ENCODE peak calls at places on chromosomes 5 and 9, in seven cellular contexts. B is MM.1S, K is left ventricle myocardium inferior, D is tibial nerve, I is lower leg skin, M is IMR-90, C is body of pancreas. T is an unnamed sample.

GRCh38 chr9:121296213-121297127 is 28.5 kb downstream of the GSN start:
- DNase-seq in B (no peak), K (no peak), D (no peak), I (no peak), M (no peak), C (no peak), T (no peak)

GRCh38 chr9:18710089-18710488 is 236.1 kb downstream of the ADAMTSL1 start:
- DNase-seq in B (no peak), K (no peak), D (no peak), I (no peak), M (peak; percentile 6), C (no peak), T (no peak)

GRCh38 chr5:169352901-169353300 is 52.0 kb upstream of the SLIT3 start:
- DNase-seq in B (no peak), K (no peak), D (no peak), I (no peak), M (no peak), C (no peak), T (no peak)

GRCh38 chr9:126366366-126367011 is 39.9 kb downstream of the MVB12B start:
- DNase-seq in B (no peak), K (peak; percentile 34), D (no peak), I (no peak), M (no peak), C (no peak), T (no peak)

GRCh38 chr5:89293849-89294248 is 410.9 kb upstream of the MEF2C start:
- DNase-seq in B (no peak), K (no peak), D (peak; percentile 8), I (no peak), M (peak; percentile 49), C (no peak), T (no peak)

GRCh38 chr9:100425758-100426157 is 1.2 kb upstream of the MSANTD3 start:
- DNase-seq in B (no peak), K (no peak), D (no peak), I (no peak), M (no peak), C (no peak), T (no peak)

GRCh38 chr5:68377733-68378132 is 162.2 kb downstream of the PIK3R1 start:
- DNase-seq in B (no peak), K (no peak), D (no peak), I (no peak), M (no peak), C (no peak), T (no peak)

GRCh38 chr9:92664394-92665152 is 5.4 kb downstream of the IPPK start:
- DNase-seq in B (no peak), K (no peak), D (no peak), I (no peak), M (peak; percentile 31), C (no peak), T (no peak)

GRCh38 chr9:128575921-128576320 is 23.5 kb downstream of the SPTAN1 start:
- DNase-seq in B (no peak), K (no peak), D (no peak), I (no peak), M (no peak), C (no peak), T (no peak)

GRCh38 chr5:36932699-36933098 is 56.1 kb downstream of the NIPBL start:
- DNase-seq in B (no peak), K (no peak), D (no peak), I (no peak), M (no peak), C (no peak), T (no peak)

GRCh38 chr5:43664641-43665040 is 61.7 kb downstream of the NNT start:
- DNase-seq in B (no peak), K (no peak), D (no peak), I (no peak), M (peak; percentile 22), C (no peak), T (no peak)

GRCh38 chr5:149264432-149265069 is 7.1 kb upstream of the AFAP1L1 start:
- DNase-seq in B (peak; percentile 90), K (no peak), D (no peak), I (no peak), M (no peak), C (peak; percentile 80), T (peak; percentile 84)

GRCh38 chr9:116576386-116576785 is 110.7 kb upstream of the TRIM32 start:
- DNase-seq in B (no peak), K (no peak), D (no peak), I (no peak), M (no peak), C (no peak), T (no peak)

GRCh38 chr5:124644138-124644537 is 102.3 kb downstream of the ZNF608 start:
- DNase-seq in B (no peak), K (no peak), D (no peak), I (no peak), M (peak; percentile 83), C (no peak), T (no peak)

GRCh38 chr5:9624196-9624947 is 5.8 kb downstream of the TAS2R1 start:
- DNase-seq in B (no peak), K (no peak), D (no peak), I (no peak), M (peak; percentile 15), C (no peak), T (no peak)

GRCh38 chr5:181217111-181217804 is 5.8 kb upstream of the TRIM41 start:
- DNase-seq in B (peak; percentile 66), K (peak; percentile 53), D (peak; percentile 31), I (no peak), M (peak; percentile 55), C (peak; percentile 58), T (peak; percentile 67)

GRCh38 chr5:10702040-10702629 is 58.9 kb downstream of the DAP start:
- DNase-seq in B (no peak), K (no peak), D (no peak), I (no peak), M (peak; percentile 98), C (peak; percentile 77), T (peak; percentile 50)

GRCh38 chr9:132381966-132382541 is 24.6 kb downstream of the TTF1 start:
- DNase-seq in B (peak; percentile 63), K (no peak), D (no peak), I (no peak), M (no peak), C (peak; percentile 48), T (no peak)

GRCh38 chr5:50302815-50303490 is 138.1 kb downstream of the EMB start:
- DNase-seq in B (no peak), K (no peak), D (no peak), I (no peak), M (peak; percentile 47), C (no peak), T (peak; percentile 28)

GRCh38 chr5:180159756-180160155 is 49.3 kb downstream of the RASGEF1C start:
- DNase-seq in B (no peak), K (no peak), D (no peak), I (peak; percentile 6), M (peak; percentile 8), C (no peak), T (no peak)

GRCh38 chr5:123178693-123179092 is 89.7 kb downstream of the PRDM6 start:
- DNase-seq in B (no peak), K (no peak), D (no peak), I (no peak), M (no peak), C (no peak), T (no peak)
- TF ChIP-seq CTCF in B (no peak), K (no peak), D (no peak), I (no peak), M (no peak), C (no peak), T (no peak)

GRCh38 chr5:77333451-77334123 is 123.1 kb downstream of the PDE8B start:
- DNase-seq in B (no peak), K (no peak), D (no peak), I (no peak), M (no peak), C (no peak), T (no peak)
- TF ChIP-seq CTCF in B (no peak), K (no peak), D (no peak), I (no peak), M (no peak), C (no peak), T (no peak)

DNA sequence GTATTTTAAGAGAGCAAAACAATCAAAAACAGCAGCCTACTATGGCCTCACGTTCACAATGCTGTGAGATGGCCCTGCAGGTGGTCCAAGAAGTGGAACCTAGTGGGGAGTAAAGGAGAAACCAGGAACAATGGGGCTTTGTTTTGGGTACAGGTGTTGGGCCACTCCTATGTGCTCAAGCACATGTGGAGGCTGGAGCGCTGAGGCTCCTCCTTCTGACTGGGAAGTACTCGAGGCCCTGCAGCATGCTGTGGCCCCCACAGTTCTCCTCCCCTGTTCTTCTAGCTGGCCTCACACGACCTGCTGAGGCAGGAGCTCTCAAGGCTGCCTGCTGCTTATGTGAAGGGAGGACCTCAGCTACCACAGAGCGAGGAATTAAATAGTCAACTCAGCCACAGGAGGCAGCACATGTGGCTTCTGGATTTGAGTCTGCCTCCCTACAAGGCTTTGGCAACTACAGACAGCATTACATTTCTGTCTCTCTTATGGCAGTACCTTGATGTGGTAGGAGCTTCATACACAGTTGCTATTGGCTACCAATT is 482.3 kb downstream of the SPOCK1 start:
- DNase-seq in B (no peak), K (no peak), D (no peak), I (no peak), M (no peak), C (no peak), T (no peak)
- TF ChIP-seq CTCF in B (no peak), K (no peak), D (no peak), I (no peak), M (no peak), C (no peak), T (no peak)

GRCh38 chr9:69746859-69747560 is 12.8 kb downstream of the PTAR1 start:
- DNase-seq in B (no peak), K (no peak), D (no peak), I (no peak), M (no peak), C (no peak), T (no peak)

GRCh38 chr9:69748304-69748703 is 11.5 kb downstream of the PTAR1 start:
- DNase-seq in B (no peak), K (no peak), D (no peak), I (no peak), M (no peak), C (no peak), T (no peak)

GRCh38 chr9:69743930-69744329 is 15.9 kb downstream of the PTAR1 start:
- DNase-seq in B (no peak), K (no peak), D (no peak), I (no peak), M (no peak), C (no peak), T (no peak)

GRCh38 chr9:69744688-69745380 is 15.0 kb downstream of the PTAR1 start:
- DNase-seq in B (no peak), K (no peak), D (no peak), I (no peak), M (peak; percentile 54), C (no peak), T (no peak)

DNA sequence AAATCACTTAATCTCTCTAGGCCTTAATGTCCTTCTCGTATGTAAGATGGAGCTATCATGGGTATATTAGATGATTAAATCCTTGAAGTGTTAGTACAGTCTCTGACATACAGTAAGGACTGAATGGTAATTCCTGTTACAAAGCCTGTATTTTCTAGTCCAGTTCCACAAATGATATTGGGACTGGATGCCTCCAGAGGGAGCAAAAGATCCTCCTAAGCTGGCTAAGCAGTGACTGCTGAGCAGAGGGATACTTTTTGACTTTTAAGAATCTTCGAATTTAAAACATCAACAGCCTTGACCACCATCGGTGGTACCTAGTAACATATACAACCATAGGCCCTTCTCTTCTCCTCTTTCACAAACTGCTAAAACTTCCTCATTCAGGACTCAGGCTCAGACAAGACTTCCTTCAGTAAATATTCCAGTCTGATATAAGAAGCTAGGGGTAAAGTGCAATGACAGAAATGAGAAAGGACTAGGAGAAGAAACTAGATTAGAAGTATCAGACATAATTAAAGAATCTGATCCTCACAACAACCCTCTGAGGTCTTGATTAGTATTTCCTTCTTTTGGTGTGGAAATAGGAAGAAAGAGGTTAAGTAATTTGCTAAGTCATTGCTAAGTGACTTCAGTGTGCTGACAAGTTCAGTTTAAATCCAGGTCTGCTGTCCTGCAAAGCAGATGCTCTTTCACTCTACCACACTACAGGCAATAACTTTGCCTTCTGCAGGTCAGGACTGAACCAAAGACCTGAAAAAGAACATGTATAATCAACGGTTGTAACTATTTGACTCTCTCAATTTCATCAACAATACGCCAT is 13.9 kb downstream of the PTAR1 start:
- DNase-seq in B (no peak), K (no peak), D (no peak), I (no peak), M (peak; percentile 47), C (no peak), T (no peak)
- TF ChIP-seq CTCF in B (no peak), K (peak; percentile 24), D (no peak), I (no peak), M (peak; percentile 49), C (no peak), T (no peak)

T was measured in Calu3.